ENCODE peak calls at places on chromosomes 11 and 22, in ten cellular contexts. R is SJSA1, X is left ventricle myocardium inferior, G is right lobe of liver, T is lung, E is tibial artery, N is aorta, H is mesenchymal stem cell, C is endodermal cell, S is MM.1S. I is an unnamed sample. For H3K4me1 and H3K9me3, the result is how much of the 10 kb centered on the place peaks cover.

GRCh38 chr11:125364085-125364822 is 131.8 kb downstream of the FEZ1 start:
- DNase-seq in H (peak), X (no peak), N (no peak), G (no peak), C (no peak), S (peak), E (no peak), T (no peak), R (no peak), I (no peak)

GRCh38 chr11:65316979-65317786 is 2.5 kb downstream of the CDC42EP2 start:
- DNase-seq in S (no peak), H (peak), C (peak), G (peak), N (peak), E (peak), R (no peak), T (peak), X (peak), I (peak)

GRCh38 chr11:65571940-65572339 is 398 bp upstream of the FAM89B start:
- DNase-seq in E (no peak), C (peak), G (peak), N (no peak), H (peak), R (peak), S (peak), T (no peak), X (no peak), I (no peak)

GRCh38 chr11:34644669-34645406 is 23.9 kb downstream of the EHF start:
- DNase-seq in X (no peak), R (peak), T (no peak), H (peak), N (no peak), E (no peak), C (no peak), G (no peak), S (no peak), I (no peak)

GRCh38 chr11:134821422-134821821 is 409.4 kb upstream of the B3GAT1 start:
- DNase-seq in N (no peak), R (no peak), X (no peak), S (no peak), T (peak), H (no peak), E (no peak), G (no peak), C (no peak), I (no peak)

GRCh38 chr11:134373591-134374052 is 38.4 kb downstream of the B3GAT1 start:
- DNase-seq in T (no peak), H (no peak), C (no peak), E (no peak), R (no peak), S (no peak), X (no peak), G (no peak), N (peak), I (peak)

GRCh38 chr11:36693139-36693845 is 95.3 kb upstream of the RAG2 start:
- DNase-seq in N (no peak), R (no peak), S (no peak), G (no peak), C (no peak), E (no peak), X (no peak), H (no peak), T (no peak), I (no peak)

GRCh38 chr11:34040571-34040970 is 11.0 kb upstream of the CAPRIN1 start:
- DNase-seq in E (no peak), S (no peak), C (no peak), H (no peak), R (no peak), T (no peak), G (no peak), X (no peak), N (no peak), I (no peak)

GRCh38 chr11:76141901-76142300 is 64.4 kb downstream of the WNT11 start:
- DNase-seq in C (peak), S (no peak), R (no peak), X (no peak), H (no peak), T (no peak), N (no peak), E (no peak), G (no peak), I (no peak)

GRCh38 chr22:27215826-27216320 is 558.5 kb downstream of the MIAT start:
- DNase-seq in G (no peak), H (peak), T (no peak), S (no peak), X (no peak), E (no peak), C (no peak), N (no peak), R (no peak), I (no peak)

GRCh38 chr22:34414467-34415440 is 494.5 kb upstream of the LARGE1 start:
- DNase-seq in G (peak), T (peak), S (peak), N (no peak), R (peak), C (peak), E (no peak), H (no peak), X (no peak), I (peak)

GRCh38 chr11:24253237-24253760 is 243.6 kb upstream of the LUZP2 start:
- DNase-seq in H (peak), X (no peak), R (no peak), N (no peak), T (no peak), C (no peak), S (no peak), G (no peak), E (no peak), I (no peak)

GRCh38 chr11:88357323-88358039 is 19.9 kb upstream of the CTSC start:
- DNase-seq in E (no peak), C (no peak), X (no peak), S (no peak), N (no peak), T (no peak), H (peak), R (no peak), G (no peak), I (no peak)

GRCh38 chr11:71476926-71477636 is 24.1 kb downstream of the NADSYN1 start:
- DNase-seq in C (no peak), R (no peak), X (no peak), S (no peak), N (no peak), E (no peak), H (no peak), G (no peak), T (no peak), I (no peak)

GRCh38 chr11:10005955-10006525 is 288.0 kb downstream of the SBF2 start:
- DNase-seq in N (no peak), S (no peak), G (no peak), H (no peak), X (no peak), E (no peak), T (no peak), R (no peak), C (no peak), I (no peak)

GRCh38 chr11:58631378-58631777 is 8.9 kb downstream of the CNTF start:
- DNase-seq in H (no peak), S (no peak), C (no peak), R (no peak), X (no peak), G (no peak), E (no peak), N (no peak), T (no peak), I (no peak)

GRCh38 chr11:114163231-114163631 is 103.7 kb downstream of the ZBTB16 start:
- DNase-seq in X (no peak), E (no peak), H (no peak), C (no peak), G (no peak), R (no peak), S (no peak), T (no peak), N (no peak), I (no peak)

GRCh38 chr11:85769758-85770157 is 41.2 kb downstream of the SYTL2 start:
- DNase-seq in T (no peak), X (no peak), H (no peak), S (no peak), G (no peak), R (no peak), E (no peak), C (no peak), N (no peak), I (no peak)

GRCh38 chr11:21928834-21929233 is 264.1 kb upstream of the ANO5 start:
- DNase-seq in G (no peak), X (no peak), R (no peak), T (no peak), N (no peak), H (no peak), C (no peak), E (no peak), S (no peak), I (no peak)

GRCh38 chr11:17568944-17569343 is 21.9 kb downstream of the OTOG start:
- DNase-seq in R (peak), N (no peak), H (no peak), S (no peak), C (peak), G (no peak), E (no peak), T (no peak), X (no peak), I (no peak)

GRCh38 chr11:5364214-5364613 is 12.9 kb downstream of the OR51B6 start:
- DNase-seq in X (no peak), N (no peak), R (peak), C (no peak), S (no peak), G (no peak), E (no peak), H (peak), T (no peak), I (no peak)

GRCh38 chr11:70756756-70757155 is 358.4 kb downstream of the CTTN start:
- DNase-seq in X (no peak), E (no peak), T (no peak), C (peak), S (no peak), G (no peak), H (no peak), R (no peak), N (no peak), I (no peak)

GRCh38 chr11:14644396-14645246 is 1.0 kb downstream of the PDE3B start:
- DNase-seq in E (peak), N (peak), G (peak), H (peak), T (no peak), S (peak), R (peak), X (peak), C (peak), I (peak)

GRCh38 chr22:37229012-37229804 is 14.9 kb downstream of the RAC2 start:
- DNase-seq in X (no peak), N (peak), C (no peak), E (no peak), H (peak), S (no peak), R (peak), G (no peak), T (no peak), I (no peak)

GRCh38 chr11:120205596-120206161 is 5.2 kb upstream of the OAF start:
- DNase-seq in S (no peak), X (no peak), R (no peak), H (peak), G (no peak), C (no peak), E (no peak), T (no peak), N (no peak), I (no peak)

GRCh38 chr11:33778682-33779081 is 4.4 kb upstream of the FBXO3 start:
- DNase-seq in T (no peak), R (no peak), N (no peak), X (no peak), E (no peak), S (no peak), C (peak), G (no peak), H (peak), I (no peak)

GRCh38 chr22:23984430-23984829 is 4.5 kb downstream of the GSTT2 start:
- DNase-seq in E (no peak), N (peak), X (no peak), R (no peak), G (no peak), C (no peak), S (peak), T (peak), H (peak), I (no peak)

GRCh38 chr11:122422707-122423106 is 232.8 kb upstream of the UBASH3B start:
- DNase-seq in G (no peak), T (no peak), E (no peak), R (no peak), H (no peak), S (no peak), N (no peak), C (no peak), X (no peak), I (no peak)
- H3K27ac ChIP-seq in G (no peak), T (no peak), E (no peak), R (no peak), H (no peak), S (no peak), N (no peak), C (no peak), X (no peak), I (no peak)

DNA sequence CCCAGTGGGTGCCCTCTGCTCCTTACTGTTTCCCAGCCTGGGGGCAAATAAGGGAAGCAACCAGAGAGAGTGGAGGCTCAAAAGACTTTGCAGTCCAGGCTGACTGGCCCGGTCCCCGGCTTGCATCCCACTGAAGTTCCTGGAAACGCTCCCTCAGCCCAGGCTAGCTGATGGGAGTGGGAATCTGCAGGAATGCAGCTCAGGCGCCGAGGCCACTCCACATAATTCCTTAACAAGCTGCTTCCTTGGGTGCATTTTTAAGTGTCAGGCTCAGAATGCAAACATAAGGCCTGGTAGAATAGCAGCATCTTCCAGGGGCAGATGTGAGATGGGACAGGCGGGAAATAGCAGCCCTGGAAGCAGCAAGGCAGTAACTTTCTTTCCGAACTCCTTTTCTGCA is 39.1 kb downstream of the RPL27A start:
- DNase-seq in S (no peak), G (no peak), C (peak), T (no peak), R (no peak), E (no peak), N (no peak), H (peak), X (no peak), I (no peak)
- H3K4me1 ChIP-seq in S (under half), G (under half), C (under half), T (under half), R (half or more), E (half or more), N (under half), H (under half), X (half or more), I (under half)

GRCh38 chr11:132466983-132467382 is 1065.3 kb downstream of the OPCML start:
- DNase-seq in G (no peak), E (no peak), R (no peak), N (no peak), X (no peak), T (no peak), H (no peak), C (peak), S (no peak), I (no peak)
- H3K9me3 ChIP-seq in G (under half), E (under half), R (under half), N (under half), X (under half), T (under half), H (under half), C (under half), S (under half), I (under half)

GRCh38 chr22:46096706-46097230 is 53.6 kb upstream of the PPARA start:
- DNase-seq in N (no peak), C (no peak), H (no peak), T (no peak), R (no peak), S (no peak), E (no peak), X (no peak), G (no peak), I (no peak)

GRCh38 chr22:46099740-46100139 is 50.6 kb upstream of the PPARA start:
- DNase-seq in X (no peak), C (no peak), E (no peak), S (no peak), H (no peak), G (no peak), N (no peak), R (no peak), T (no peak), I (no peak)

GRCh38 chr22:46097268-46097900 is 52.9 kb upstream of the PPARA start:
- DNase-seq in G (no peak), S (no peak), T (no peak), C (no peak), N (no peak), R (no peak), E (no peak), H (no peak), X (no peak), I (no peak)

GRCh38 chr22:46100401-46101105 is 49.8 kb upstream of the PPARA start:
- DNase-seq in X (no peak), N (no peak), E (no peak), T (no peak), S (no peak), R (no peak), H (no peak), C (no peak), G (no peak), I (no peak)

GRCh38 chr22:46098525-46099475 is 51.5 kb upstream of the PPARA start:
- DNase-seq in C (no peak), T (no peak), H (no peak), S (no peak), R (no peak), N (no peak), G (no peak), E (no peak), X (no peak), I (no peak)
- H3K27ac ChIP-seq in C (peak), T (no peak), H (no peak), S (no peak), R (no peak), N (no peak), G (no peak), E (peak), X (peak), I (no peak)

GRCh38 chr11:128720522-128720985 is 26.7 kb downstream of the FLI1 start:
- DNase-seq in C (peak), S (peak), T (no peak), R (no peak), X (no peak), G (peak), H (peak), N (no peak), E (no peak), I (peak)
- H3K4me1 ChIP-seq in C (under half), S (half or more), T (under half), R (half or more), X (half or more), G (under half), H (under half), N (under half), E (under half), I (under half)

GRCh38 chr11:59931688-59932087 is 6.5 kb upstream of the OOSP1 start:
- DNase-seq in T (no peak), H (no peak), C (no peak), N (no peak), G (no peak), S (no peak), R (no peak), E (no peak), X (no peak), I (no peak)
- H3K9me3 ChIP-seq in T (under half), H (under half), C (under half), N (under half), G (under half), S (under half), R (under half), E (under half), X (under half), I (under half)

GRCh38 chr11:61173456-61173855 is 12.2 kb upstream of the VPS37C start:
- DNase-seq in H (no peak), S (peak), C (no peak), E (no peak), G (no peak), R (no peak), N (no peak), X (no peak), T (no peak), I (no peak)

GRCh38 chr11:61172888-61173287 is 11.7 kb upstream of the VPS37C start:
- DNase-seq in X (no peak), G (no peak), T (no peak), S (no peak), H (no peak), E (no peak), C (no peak), R (no peak), N (no peak), I (no peak)

GRCh38 chr11:61172353-61172752 is 11.1 kb upstream of the VPS37C start:
- DNase-seq in G (no peak), H (no peak), S (no peak), X (no peak), N (no peak), E (no peak), R (no peak), C (no peak), T (no peak), I (no peak)

GRCh38 chr11:61170566-61170965 is 9.3 kb upstream of the VPS37C start:
- DNase-seq in X (no peak), S (no peak), H (no peak), R (no peak), T (no peak), E (no peak), G (no peak), C (no peak), N (no peak), I (no peak)

GRCh38 chr11:61171907-61172306 is 10.7 kb upstream of the VPS37C start:
- DNase-seq in H (no peak), G (no peak), R (no peak), C (no peak), T (no peak), N (no peak), E (no peak), X (no peak), S (no peak), I (no peak)
- H3K27ac ChIP-seq in H (no peak), G (no peak), R (no peak), C (no peak), T (no peak), N (no peak), E (no peak), X (no peak), S (no peak), I (no peak)

DNA sequence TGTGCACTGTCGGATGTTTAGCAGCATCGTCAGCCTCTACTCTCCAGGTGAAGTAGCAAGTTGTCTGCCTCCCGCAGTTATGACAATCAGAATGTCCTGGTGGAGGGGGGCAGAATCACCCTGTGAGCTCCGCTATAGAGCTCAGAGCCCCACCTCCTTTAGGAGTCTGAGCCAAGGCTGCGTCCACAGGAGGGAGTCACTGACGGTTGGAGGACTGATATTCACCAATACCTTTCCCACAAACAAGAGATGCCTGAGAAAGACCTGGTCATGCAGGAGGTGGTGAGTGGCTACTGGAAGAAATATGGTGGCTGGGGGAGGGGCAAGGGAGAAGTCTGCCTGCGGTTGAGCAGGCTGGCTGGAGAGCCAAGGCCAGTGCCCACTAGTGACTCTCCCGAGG is 41.7 kb upstream of the ADA2 start:
- DNase-seq in T (no peak), R (no peak), S (no peak), G (no peak), H (no peak), N (no peak), C (peak), X (no peak), E (no peak), I (no peak)
- H3K4me1 ChIP-seq in T (under half), R (under half), S (under half), G (under half), H (under half), N (under half), C (under half), X (under half), E (under half), I (under half)

DNA sequence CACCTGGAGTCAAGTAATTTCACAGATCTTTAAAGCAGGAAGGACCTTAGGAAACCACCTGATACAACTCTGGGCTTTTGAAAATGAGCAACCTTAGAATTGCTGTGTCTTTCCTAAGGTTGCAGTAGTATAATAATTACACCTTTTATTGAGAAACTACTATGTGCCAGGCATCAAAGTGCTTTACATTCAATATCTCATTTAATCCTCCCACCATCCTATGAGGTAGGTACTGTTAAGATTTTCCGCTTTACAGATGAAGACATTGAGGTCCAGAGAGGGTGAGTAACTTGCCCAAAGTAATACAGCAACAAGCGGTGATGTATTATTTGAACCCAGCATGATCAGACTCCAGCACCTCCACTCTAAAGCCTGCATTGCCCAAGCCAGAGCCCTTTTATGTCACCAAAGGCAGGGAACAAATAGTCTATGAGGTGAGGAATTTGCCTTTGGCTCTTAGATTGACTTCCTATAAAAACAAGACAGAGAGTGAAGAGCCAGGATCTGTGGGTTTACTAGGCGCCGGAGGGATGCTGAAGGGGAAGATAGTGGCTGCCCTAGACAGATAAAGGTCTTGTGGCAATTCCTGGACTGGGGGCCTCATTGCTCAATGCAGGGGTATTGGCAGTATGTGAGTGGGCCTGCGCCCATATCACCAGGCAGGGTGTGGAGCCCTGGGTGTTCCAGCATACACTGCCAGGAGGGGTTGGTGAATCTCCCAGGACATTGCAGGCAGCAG is 157.1 kb downstream of the FBXO7 start:
- DNase-seq in H (no peak), T (no peak), G (no peak), R (no peak), N (no peak), C (no peak), S (no peak), E (no peak), X (no peak), I (no peak)
- H3K9me3 ChIP-seq in H (under half), T (under half), G (under half), R (under half), N (under half), C (under half), S (under half), E (under half), X (under half), I (under half)

I was measured in Peyer's patch.